ENCODE peak calls at places on chromosomes 5 and 9, in seven cellular contexts. T is HCT116, X is GM12878, K is HepG2, D is H1, O is A549, Z is K562. F is an unnamed sample.

GRCh38 chr9:136091582-136092352 is 3.3 kb downstream of the NACC2 start:
- DNase-seq in D (no peak), X (no peak), O (no peak), K (no peak), T (no peak), Z (no peak), F (peak; percentile 20)

GRCh38 chr5:65065112-65065511 is 296.4 kb downstream of the CWC27 start:
- DNase-seq in D (no peak), X (no peak), T (no peak), Z (no peak), O (no peak), K (no peak), F (no peak)

GRCh38 chr9:101508203-101508602 is 25.4 kb upstream of the RNF20 start:
- DNase-seq in K (no peak), X (no peak), O (no peak), Z (no peak), T (no peak), D (no peak), F (peak; percentile 51)

GRCh38 chr9:108219664-108220063 is 636.1 kb downstream of the ACTL7B start:
- DNase-seq in T (no peak), D (no peak), K (no peak), Z (no peak), O (no peak), X (no peak), F (no peak)

GRCh38 chr5:33892419-33893151 is 795 bp upstream of the ADAMTS12 start:
- DNase-seq in X (no peak), O (no peak), D (no peak), T (no peak), Z (no peak), K (peak; percentile 2), F (peak; percentile 94)

GRCh38 chr5:169307648-169308047 is 6.7 kb upstream of the SLIT3 start:
- DNase-seq in D (no peak), Z (no peak), X (no peak), K (no peak), T (no peak), O (no peak), F (no peak)

GRCh38 chr9:16106211-16106610 is 553.4 kb downstream of the CCDC171 start:
- DNase-seq in D (no peak), T (no peak), X (no peak), Z (no peak), K (no peak), O (no peak), F (no peak)

GRCh38 chr5:173318881-173319609 is 9.2 kb downstream of the STC2 start:
- DNase-seq in Z (no peak), T (no peak), X (no peak), K (no peak), O (no peak), D (no peak), F (no peak)

GRCh38 chr5:108420182-108420581 is 38.3 kb upstream of the FBXL17 start:
- DNase-seq in X (no peak), T (no peak), K (no peak), O (no peak), D (no peak), Z (no peak), F (no peak)

GRCh38 chr9:93531374-93531773 is 45.0 kb upstream of the PHF2 start:
- DNase-seq in T (no peak), X (no peak), Z (no peak), K (no peak), D (no peak), O (no peak), F (peak; percentile 7)

GRCh38 chr9:107484117-107484723 is 5.3 kb downstream of the KLF4 start:
- DNase-seq in D (no peak), Z (peak; percentile 27), X (peak; percentile 7), K (peak; percentile 68), O (peak; percentile 51), T (peak; percentile 64), F (peak; percentile 81)

GRCh38 chr5:132439521-132440206 is 50.9 kb downstream of the IRF1 start:
- DNase-seq in T (no peak), K (no peak), D (no peak), O (no peak), X (no peak), Z (no peak), F (peak; percentile 97)

GRCh38 chr9:76594764-76595410 is 135.9 kb downstream of the GCNT1 start:
- DNase-seq in T (no peak), O (no peak), D (peak; percentile 13), Z (no peak), K (no peak), X (no peak), F (no peak)

GRCh38 chr9:110258671-110259070 is 2.4 kb upstream of the TXN start:
- DNase-seq in K (no peak), O (no peak), T (no peak), D (no peak), X (peak; percentile 59), Z (no peak), F (no peak)

GRCh38 chr5:1728846-1729245 is 70.8 kb downstream of the MRPL36 start:
- DNase-seq in T (no peak), X (no peak), Z (peak; percentile 52), O (no peak), D (no peak), K (no peak), F (no peak)

GRCh38 chr9:34991833-34992375 is 2.4 kb downstream of the DNAJB5 start:
- DNase-seq in X (no peak), O (no peak), K (peak; percentile 34), Z (peak; percentile 49), D (no peak), T (peak; percentile 52), F (no peak)

GRCh38 chr9:68966496-68966944 is 47.4 kb downstream of the PRKACG start:
- DNase-seq in T (no peak), O (no peak), Z (no peak), D (no peak), X (peak; percentile 46), K (no peak), F (no peak)

GRCh38 chr9:131397100-131397790 is 3.4 kb downstream of the PRRC2B start:
- DNase-seq in T (no peak), K (no peak), X (no peak), O (no peak), Z (peak; percentile 7), D (no peak), F (peak; percentile 48)

GRCh38 chr5:74440341-74440740 is 200.2 kb downstream of the ENC1 start:
- DNase-seq in T (no peak), Z (no peak), O (no peak), X (no peak), K (no peak), D (no peak), F (no peak)

GRCh38 chr5:74446673-74447337 is 193.7 kb downstream of the ENC1 start:
- DNase-seq in D (no peak), Z (no peak), K (no peak), X (no peak), O (no peak), T (no peak), F (no peak)

GRCh38 chr5:74442466-74442865 is 198.1 kb downstream of the ENC1 start:
- DNase-seq in T (no peak), K (no peak), D (no peak), Z (no peak), O (no peak), X (no peak), F (no peak)

GRCh38 chr5:74441616-74442015 is 198.9 kb downstream of the ENC1 start:
- DNase-seq in O (no peak), T (no peak), D (no peak), X (no peak), Z (no peak), K (no peak), F (no peak)
- TF ChIP-seq CEBPB in O (no peak), T (no peak), D (no peak), X (no peak), Z (no peak), K (no peak), F (no peak)

GRCh38 chr5:39283231-39283818 is 64.0 kb upstream of the FYB1 start:
- DNase-seq in Z (peak; percentile 33), D (peak; percentile 17), K (peak; percentile 67), X (no peak), T (peak; percentile 12), O (peak; percentile 65), F (peak; percentile 76)

GRCh38 chr5:39284552-39284951 is 65.2 kb upstream of the FYB1 start:
- DNase-seq in T (no peak), O (no peak), X (no peak), D (no peak), Z (no peak), K (peak; percentile 22), F (no peak)
- TF ChIP-seq CEBPB in T (no peak), O (no peak), X (no peak), D (no peak), Z (no peak), K (no peak), F (no peak)

DNA sequence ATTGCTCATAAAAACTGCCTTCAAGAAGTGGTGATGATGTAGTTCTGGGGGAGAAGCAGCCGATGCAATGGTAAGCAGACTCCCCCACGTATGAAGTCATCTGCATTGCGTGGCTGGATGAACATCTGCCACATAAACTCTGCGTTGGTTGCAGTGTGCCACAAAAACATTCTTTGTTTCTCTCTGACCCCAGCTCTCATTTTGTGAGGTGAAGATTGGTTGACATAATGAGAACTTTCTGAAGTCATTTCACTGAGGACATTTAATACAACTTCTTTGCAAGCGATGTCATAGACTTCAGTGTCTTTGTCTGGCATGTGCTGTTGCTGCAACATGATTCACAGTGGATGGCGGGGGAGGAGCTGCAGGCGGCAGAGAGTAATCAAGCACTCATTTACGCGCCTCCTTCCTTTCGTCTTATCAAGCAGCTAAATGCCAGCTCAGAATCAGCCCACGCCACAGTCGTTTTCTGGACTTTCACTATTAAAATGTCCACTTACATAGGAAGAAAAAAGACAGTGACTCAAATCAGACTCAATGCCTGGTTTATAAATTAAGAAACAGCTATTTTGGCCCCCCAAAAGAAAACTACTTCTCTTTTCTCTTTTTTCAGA is 91.5 kb upstream of the NFIL3 start:
- DNase-seq in K (no peak), D (no peak), X (peak; percentile 30), O (no peak), T (no peak), Z (peak; percentile 20), F (peak; percentile 96)
- TF ChIP-seq CEBPB in K (no peak), D (no peak), X (no peak), O (no peak), T (no peak), Z (no peak), F (peak; percentile 83)

DNA sequence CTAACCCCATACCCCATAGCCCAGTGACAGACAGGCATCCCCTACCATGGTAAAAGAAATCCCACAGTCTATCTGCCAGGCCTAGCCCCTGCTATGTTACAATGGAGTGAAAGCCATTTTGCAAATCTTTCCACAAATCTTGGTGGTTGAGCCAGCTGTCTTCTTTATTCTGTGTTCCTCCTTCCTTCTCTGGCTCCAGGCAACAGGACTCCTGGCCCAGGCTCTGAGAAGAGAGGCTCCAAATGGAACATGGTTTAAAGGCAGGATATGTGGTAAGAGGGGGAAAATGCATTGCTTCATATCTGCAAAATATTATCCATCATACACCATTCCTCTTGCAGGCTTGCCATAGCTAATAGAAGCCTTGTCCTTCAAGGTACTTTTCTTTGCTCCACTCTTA is 25.2 kb downstream of the FGF1 start:
- DNase-seq in X (no peak), O (no peak), T (no peak), K (no peak), D (no peak), Z (no peak), F (no peak)
- TF ChIP-seq CEBPB in X (no peak), O (no peak), T (no peak), K (no peak), D (no peak), Z (no peak), F (no peak)